ENCODE peak calls at places on chromosome 4, in eight cellular contexts. N, C, G, W, D, P, X and J are unnamed samples.

GRCh38 chr4:40587826-40588225 is 41.8 kb downstream of the RBM47 start:
- DNase-seq in D (no peak), G (peak), X (peak), C (no peak), N (no peak), W (peak), P (no peak), J (no peak)

GRCh38 chr4:103097112-103097511 is 2.5 kb downstream of the BDH2 start:
- DNase-seq in C (no peak), D (no peak), X (no peak), P (no peak), W (no peak), N (no peak), G (no peak), J (no peak)

GRCh38 chr4:168509786-168510185 is 12.9 kb downstream of the PALLD start:
- DNase-seq in N (no peak), G (peak), C (no peak), P (no peak), X (peak), D (no peak), W (peak), J (no peak)

GRCh38 chr4:19776021-19776459 is 475.7 kb upstream of the SLIT2 start:
- DNase-seq in N (peak), C (no peak), D (no peak), G (peak), X (peak), P (no peak), W (peak), J (no peak)

GRCh38 chr4:150106886-150107285 is 28.6 kb downstream of the DCLK2 start:
- DNase-seq in C (no peak), N (no peak), X (no peak), W (no peak), D (no peak), G (no peak), P (no peak), J (no peak)

GRCh38 chr4:153573881-153574807 is 108.0 kb downstream of the TMEM131L start:
- DNase-seq in G (peak), X (peak), N (peak), P (peak), D (peak), C (peak), W (peak), J (no peak)

GRCh38 chr4:144347116-144347515 is 206.6 kb upstream of the GYPA start:
- DNase-seq in G (no peak), W (no peak), D (peak), N (no peak), X (peak), P (no peak), C (no peak), J (no peak)

GRCh38 chr4:10006604-10007435 is 14.5 kb downstream of the SLC2A9 start:
- DNase-seq in D (no peak), X (peak), W (peak), P (peak), N (peak), C (no peak), G (peak), J (no peak)

GRCh38 chr4:57233391-57233790 is 123.2 kb upstream of the IGFBP7 start:
- DNase-seq in X (peak), D (no peak), G (peak), N (peak), P (no peak), W (no peak), C (no peak), J (no peak)

GRCh38 chr4:122783301-122784215 is 43.1 kb upstream of the FGF2 start:
- DNase-seq in X (peak), N (peak), G (peak), W (peak), P (peak), C (no peak), D (no peak), J (peak)

GRCh38 chr4:140242357-140243284 is 88.6 kb upstream of the MAML3 start:
- DNase-seq in X (no peak), C (no peak), G (no peak), P (peak), D (no peak), W (no peak), N (no peak), J (no peak)

GRCh38 chr4:96228463-96228862 is 388.6 kb downstream of the PDHA2 start:
- DNase-seq in P (no peak), C (no peak), N (no peak), X (no peak), G (no peak), W (no peak), D (no peak), J (peak)

GRCh38 chr4:169070895-169071218 is 60.8 kb upstream of the CBR4 start:
- DNase-seq in W (peak), G (no peak), P (peak), D (no peak), X (peak), C (no peak), N (peak), J (peak)

GRCh38 chr4:70895405-70895804 is 6.8 kb upstream of the MOB1B start:
- DNase-seq in P (no peak), G (peak), D (no peak), C (no peak), N (peak), W (no peak), X (peak), J (no peak)

GRCh38 chr4:7347981-7348380 is 86.7 kb downstream of the PSAPL1 start:
- DNase-seq in N (peak), D (no peak), P (no peak), W (no peak), X (peak), G (peak), C (no peak), J (no peak)

GRCh38 chr4:119739796-119740195 is 111.2 kb upstream of the PDE5A start:
- DNase-seq in C (no peak), N (no peak), D (no peak), P (no peak), W (no peak), G (no peak), X (no peak), J (no peak)

GRCh38 chr4:80134936-80135701 is 62.1 kb upstream of the ANTXR2 start:
- DNase-seq in C (no peak), W (peak), X (peak), G (no peak), D (no peak), P (no peak), N (no peak), J (no peak)

GRCh38 chr4:94995684-94996394 is 238.1 kb downstream of the BMPR1B start:
- DNase-seq in D (peak), X (peak), N (peak), P (no peak), C (no peak), W (no peak), G (peak), J (peak)

GRCh38 chr4:71833175-71833900 is 49.5 kb upstream of the GC start:
- DNase-seq in D (no peak), W (no peak), G (no peak), P (peak), C (no peak), N (no peak), X (no peak), J (no peak)

GRCh38 chr4:108646706-108647105 is 3.7 kb upstream of the OSTC start:
- DNase-seq in G (no peak), P (no peak), D (no peak), N (no peak), X (no peak), C (no peak), W (no peak), J (no peak)

GRCh38 chr4:183404016-183404415 is 40.4 kb upstream of the CDKN2AIP start:
- DNase-seq in D (no peak), P (no peak), G (no peak), W (no peak), X (no peak), N (no peak), C (no peak), J (no peak)

GRCh38 chr4:110088670-110089069 is 109.7 kb downstream of the ELOVL6 start:
- DNase-seq in N (peak), G (peak), P (no peak), W (no peak), X (peak), C (no peak), D (no peak), J (no peak)

GRCh38 chr4:78561677-78562076 is 10.1 kb downstream of the ANXA3 start:
- DNase-seq in W (peak), P (no peak), C (no peak), G (peak), D (no peak), X (peak), N (no peak), J (peak)

GRCh38 chr4:76108467-76109181 is 34.1 kb downstream of the ART3 start:
- DNase-seq in X (peak), G (peak), D (no peak), N (peak), C (no peak), P (no peak), W (no peak), J (no peak)

GRCh38 chr4:174273960-174274359 is 9.5 kb downstream of the FBXO8 start:
- DNase-seq in N (no peak), C (no peak), X (no peak), G (no peak), W (no peak), D (no peak), P (no peak), J (no peak)

GRCh38 chr4:117357422-117357821 is 272.0 kb upstream of the TRAM1L1 start:
- DNase-seq in W (no peak), G (no peak), D (no peak), N (no peak), X (no peak), P (no peak), C (no peak), J (no peak)